ENCODE peak calls at places on chromosomes 3 and 15, in seven cellular contexts. J, A, W, Z, E, X and Y are unnamed samples.

GRCh38 chr3:141051641-141052569 is 758 bp downstream of the SPSB4 start:
- DNase-seq in Z (no peak), E (no peak), J (no peak), A (no peak), W (peak), X (peak), Y (peak)

GRCh38 chr15:25611603-25612002 is 172.8 kb upstream of the UBE3A start:
- DNase-seq in X (no peak), A (no peak), E (no peak), W (no peak), J (no peak), Z (no peak), Y (no peak)

GRCh38 chr3:27720029-27720518 is 2.0 kb downstream of the EOMES start:
- DNase-seq in A (no peak), E (no peak), W (no peak), J (no peak), X (no peak), Z (no peak), Y (no peak)

GRCh38 chr3:142501004-142501926 is 53.4 kb upstream of the XRN1 start:
- DNase-seq in E (no peak), Z (no peak), W (peak), X (peak), A (no peak), J (peak), Y (peak)

GRCh38 chr15:75761446-75762356 is 49.1 kb upstream of the CSPG4 start:
- DNase-seq in Z (no peak), W (no peak), A (no peak), J (no peak), X (no peak), E (no peak), Y (no peak)

GRCh38 chr3:35908366-35909232 is 269.3 kb downstream of the ARPP21 start:
- DNase-seq in X (peak), J (peak), Z (peak), W (peak), A (no peak), E (no peak), Y (peak)

GRCh38 chr15:99441871-99442267 is 123.9 kb upstream of the MEF2A start:
- DNase-seq in X (no peak), A (no peak), E (no peak), W (no peak), Z (no peak), J (no peak), Y (no peak)

GRCh38 chr15:74833376-74834107 is 7.1 kb downstream of the CPLX3 start:
- DNase-seq in J (no peak), Z (no peak), W (no peak), X (no peak), A (no peak), E (no peak), Y (no peak)

GRCh38 chr15:99435138-99435695 is 130.6 kb upstream of the MEF2A start:
- DNase-seq in W (no peak), J (no peak), X (no peak), Z (no peak), A (no peak), E (no peak), Y (no peak)

GRCh38 chr3:122642935-122643334 is 37.7 kb upstream of the PARP14 start:
- DNase-seq in Z (no peak), J (no peak), X (no peak), W (no peak), E (no peak), A (no peak), Y (no peak)

DNA sequence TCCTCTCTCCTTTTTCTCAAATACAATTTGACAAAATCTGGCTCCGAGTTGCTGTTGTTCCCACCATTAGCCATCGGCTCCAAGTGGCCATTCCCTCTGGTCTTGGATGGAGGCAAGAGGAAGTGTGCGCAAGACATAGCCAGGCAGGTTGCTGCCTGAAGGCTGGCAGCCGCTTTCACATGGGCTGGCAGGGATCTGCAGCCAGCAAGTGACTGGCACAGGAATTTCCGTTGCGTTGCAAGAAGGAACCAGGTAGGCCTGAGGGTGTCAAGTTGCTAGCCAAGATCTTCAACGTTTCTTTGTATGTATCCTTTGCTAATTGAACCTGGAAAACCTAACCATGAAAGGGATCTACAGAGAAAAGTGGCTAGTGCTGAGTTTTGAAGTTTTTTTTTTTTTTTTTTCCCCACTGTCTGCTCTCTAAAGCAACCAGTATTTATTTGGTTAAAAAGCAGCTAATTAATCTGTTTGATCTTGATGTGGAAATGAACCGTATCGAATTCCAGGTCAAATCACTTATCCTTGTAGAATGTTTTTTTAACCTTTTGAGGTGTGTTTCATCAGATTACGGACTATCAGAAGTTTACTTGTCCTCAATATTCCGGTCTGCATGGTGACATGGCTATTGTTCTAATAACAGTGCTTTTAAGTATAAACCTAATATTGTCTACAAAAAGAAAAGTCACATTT is 117.1 kb downstream of the FNDC3B start:
- DNase-seq in J (no peak), Z (peak), W (no peak), E (no peak), X (no peak), A (no peak), Y (no peak)
- H3K4me3 ChIP-seq in J (no peak), Z (no peak), W (no peak), E (no peak), X (no peak), A (no peak), Y (no peak)

GRCh38 chr15:85710340-85710842 is 84.3 kb downstream of the KLHL25 start:
- DNase-seq in X (no peak), A (no peak), J (no peak), E (no peak), Z (no peak), W (no peak), Y (no peak)

GRCh38 chr15:85709250-85709649 is 85.5 kb downstream of the KLHL25 start:
- DNase-seq in X (no peak), J (no peak), W (no peak), Z (no peak), A (no peak), E (no peak), Y (no peak)

GRCh38 chr15:85708402-85708932 is 86.3 kb downstream of the KLHL25 start:
- DNase-seq in X (no peak), J (no peak), A (no peak), W (no peak), Z (no peak), E (no peak), Y (no peak)

GRCh38 chr15:85706779-85707518 is 87.8 kb downstream of the KLHL25 start:
- DNase-seq in A (no peak), W (peak), E (peak), Z (no peak), X (peak), J (no peak), Y (peak)

GRCh38 chr15:85707519-85708338 is 87.0 kb downstream of the KLHL25 start:
- DNase-seq in E (no peak), Z (no peak), X (peak), J (no peak), W (peak), A (no peak), Y (peak)
- H3K4me3 ChIP-seq in E (peak), Z (peak), X (no peak), J (no peak), W (peak), A (peak), Y (peak)

GRCh38 chr3:171242951-171243350 is 216.4 kb upstream of the SLC2A2 start:
- DNase-seq in E (no peak), J (no peak), Z (no peak), X (no peak), A (no peak), W (no peak), Y (no peak)

GRCh38 chr3:171240504-171240835 is 213.9 kb upstream of the SLC2A2 start:
- DNase-seq in Z (no peak), E (no peak), J (no peak), X (no peak), W (no peak), A (no peak), Y (no peak)

GRCh38 chr3:171239757-171240503 is 213.4 kb upstream of the SLC2A2 start:
- DNase-seq in Z (no peak), W (no peak), X (no peak), A (no peak), J (no peak), E (no peak), Y (no peak)

GRCh38 chr3:171245796-171246453 is 214.3 kb downstream of the TNIK start:
- DNase-seq in Z (no peak), W (no peak), A (no peak), X (no peak), E (no peak), J (no peak), Y (no peak)

GRCh38 chr3:171242170-171242569 is 215.7 kb upstream of the SLC2A2 start:
- DNase-seq in Z (no peak), E (no peak), J (no peak), W (no peak), A (no peak), X (no peak), Y (no peak)
- H3K4me3 ChIP-seq in Z (no peak), E (no peak), J (no peak), W (no peak), A (no peak), X (no peak), Y (no peak)

GRCh38 chr3:114143817-114144216 is 35.0 kb downstream of the DRD3 start:
- DNase-seq in X (no peak), E (no peak), J (no peak), A (no peak), Z (no peak), W (no peak), Y (peak)

GRCh38 chr3:114144909-114145688 is 33.8 kb downstream of the DRD3 start:
- DNase-seq in W (peak), J (peak), Z (no peak), X (peak), A (no peak), E (no peak), Y (peak)

GRCh38 chr3:114151091-114151490 is 27.8 kb downstream of the DRD3 start:
- DNase-seq in W (peak), E (no peak), Z (no peak), J (no peak), A (no peak), X (no peak), Y (no peak)

GRCh38 chr3:114152519-114153151 is 26.2 kb downstream of the DRD3 start:
- DNase-seq in A (peak), W (peak), X (peak), Z (peak), J (no peak), E (peak), Y (peak)

GRCh38 chr3:114147281-114147680 is 31.6 kb downstream of the DRD3 start:
- DNase-seq in X (no peak), E (no peak), Z (no peak), J (no peak), A (no peak), W (no peak), Y (no peak)
- H3K4me3 ChIP-seq in X (no peak), E (no peak), Z (no peak), J (no peak), A (no peak), W (no peak), Y (no peak)

GRCh38 chr15:31217566-31218270 is 108.9 kb upstream of the KLF13 start:
- DNase-seq in E (no peak), X (no peak), Z (no peak), W (no peak), A (no peak), J (no peak), Y (no peak)

GRCh38 chr15:31214864-31215489 is 111.7 kb upstream of the KLF13 start:
- DNase-seq in Z (peak), W (peak), E (no peak), A (no peak), J (no peak), X (no peak), Y (peak)

GRCh38 chr15:31215490-31216209 is 111.0 kb upstream of the KLF13 start:
- DNase-seq in X (peak), J (no peak), W (peak), Z (peak), A (peak), E (peak), Y (peak)

GRCh38 chr15:31217067-31217466 is 109.6 kb upstream of the KLF13 start:
- DNase-seq in X (no peak), A (no peak), E (no peak), W (no peak), Z (no peak), J (no peak), Y (no peak)

DNA sequence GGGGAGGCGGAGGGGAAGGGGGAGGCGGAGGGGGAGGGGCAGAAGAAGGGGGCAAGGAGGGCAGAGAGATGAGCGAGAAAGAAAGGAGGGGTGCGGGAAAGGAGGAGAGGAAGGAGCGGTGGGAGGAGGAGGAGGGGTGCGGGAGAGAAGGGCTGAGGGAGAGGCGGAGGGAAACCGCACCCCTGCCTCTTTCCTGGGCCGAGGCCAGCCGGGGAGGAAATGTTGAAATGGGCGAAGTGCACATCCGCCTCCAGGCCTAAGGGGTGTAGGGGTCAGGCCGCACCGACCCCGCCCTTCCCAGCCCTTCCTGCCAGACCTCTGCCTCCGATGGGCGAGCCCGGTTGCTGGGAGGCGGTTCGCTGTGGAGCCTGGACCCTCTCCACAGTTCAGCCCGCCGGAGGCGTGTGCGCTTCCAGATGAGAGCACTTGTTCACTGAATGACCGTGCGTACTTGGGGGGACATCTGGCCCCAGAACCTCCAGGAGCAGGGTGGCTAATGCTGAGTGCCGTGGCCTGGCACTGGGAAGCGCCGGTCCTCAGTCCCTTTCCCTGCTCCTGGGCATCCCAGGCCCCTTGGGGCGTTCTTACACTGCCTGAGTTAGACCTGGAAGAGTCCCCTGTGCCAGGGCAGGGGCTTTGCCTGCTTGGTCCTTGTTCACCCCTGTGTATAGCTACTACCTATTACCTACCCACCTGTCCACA is 110.3 kb upstream of the KLF13 start:
- DNase-seq in X (no peak), W (peak), Z (peak), E (peak), A (peak), J (no peak), Y (peak)
- H3K4me3 ChIP-seq in X (peak), W (peak), Z (peak), E (no peak), A (no peak), J (peak), Y (peak)

GRCh38 chr3:51968175-51968681 is 974 bp upstream of the PCBP4 start:
- DNase-seq in W (no peak), Z (no peak), X (no peak), J (no peak), E (no peak), A (no peak), Y (no peak)

GRCh38 chr3:51970606-51971300 is 3.1 kb downstream of the ABHD14B start:
- DNase-seq in J (no peak), X (no peak), W (no peak), Z (no peak), E (no peak), A (no peak), Y (no peak)

GRCh38 chr3:51967384-51968174 is at the start of gene PCBP4:
- DNase-seq in X (peak), J (no peak), E (peak), Z (peak), W (no peak), A (no peak), Y (peak)

GRCh38 chr3:51969841-51970240 is 2.6 kb upstream of the PCBP4 start:
- DNase-seq in E (no peak), X (no peak), J (no peak), Z (no peak), A (no peak), W (no peak), Y (no peak)

DNA sequence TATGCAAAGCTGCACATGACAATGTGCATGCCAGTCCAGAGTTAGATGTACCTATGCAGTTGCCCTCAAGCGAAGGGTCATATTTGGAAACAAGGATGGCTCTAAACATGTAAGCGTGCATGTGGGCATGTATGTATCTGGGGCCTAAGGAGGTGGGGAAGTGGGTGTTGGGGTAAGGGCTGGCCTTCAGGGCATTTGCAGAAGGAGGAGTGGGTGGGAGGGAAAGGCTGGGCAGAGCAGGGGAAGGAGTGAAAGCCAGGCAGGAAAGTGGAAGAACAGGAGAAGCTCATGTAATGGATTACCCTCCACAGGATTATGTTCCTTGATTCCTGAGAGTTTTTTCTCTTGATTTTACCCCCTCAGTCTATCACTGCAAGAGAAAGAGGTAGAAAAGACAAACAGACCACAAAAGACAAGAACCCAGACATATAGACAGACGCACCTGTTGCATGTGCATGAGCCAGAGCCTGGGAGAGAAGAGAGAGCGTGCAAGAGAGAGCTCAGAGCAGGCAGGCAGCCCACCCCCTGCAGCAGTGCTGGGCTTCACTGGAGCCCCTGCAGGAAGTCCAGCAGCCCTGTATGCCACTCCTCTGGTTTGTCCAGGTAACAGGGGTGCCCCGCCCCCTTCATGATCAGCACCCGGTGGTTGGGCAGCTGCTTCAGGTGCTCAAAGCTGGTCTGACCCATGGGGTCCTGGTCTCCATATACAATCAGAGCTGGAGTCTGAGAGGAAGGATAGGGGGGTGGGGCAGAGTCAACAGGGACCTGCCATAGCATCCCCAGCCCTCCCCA is 1.8 kb upstream of the PCBP4 start:
- DNase-seq in W (no peak), E (no peak), Z (no peak), J (no peak), X (no peak), A (no peak), Y (no peak)
- H3K4me3 ChIP-seq in W (no peak), E (no peak), Z (no peak), J (no peak), X (no peak), A (no peak), Y (peak)

GRCh38 chr3:14431928-14432834 is 29.8 kb downstream of the SLC6A6 start:
- DNase-seq in Z (peak), A (peak), E (peak), W (peak), X (peak), J (peak), Y (peak)
- H3K4me3 ChIP-seq in Z (peak), A (no peak), E (peak), W (no peak), X (no peak), J (no peak), Y (no peak)